ENCODE peak calls at places on chromosomes 11 and 22, in six cellular contexts. One of them, this sample, is unnamed.

GRCh38 chr11:13717331-13717730 is 48.9 kb downstream of the FAR1 start:
- DNase-seq in tibial artery: no peak
- DNase-seq in cardiac muscle cell: peak; percentile 83
- DNase-seq in tibial nerve: no peak
- DNase-seq in upper lobe of right lung: no peak
- DNase-seq in sigmoid colon: no peak
- DNase-seq in this sample: no peak

GRCh38 chr22:47027766-47028165 is 265.3 kb downstream of the TBC1D22A start:
- DNase-seq in upper lobe of right lung: peak; percentile 51
- DNase-seq in tibial nerve: no peak
- DNase-seq in cardiac muscle cell: no peak
- DNase-seq in tibial artery: peak; percentile 51
- DNase-seq in sigmoid colon: peak; percentile 40
- DNase-seq in this sample: no peak

GRCh38 chr11:100769165-100769564 is 82.1 kb downstream of the ARHGAP42 start:
- DNase-seq in tibial nerve: no peak
- DNase-seq in sigmoid colon: no peak
- DNase-seq in cardiac muscle cell: no peak
- DNase-seq in upper lobe of right lung: no peak
- DNase-seq in tibial artery: no peak
- DNase-seq in this sample: no peak

GRCh38 chr11:16959528-16960100 is 54.6 kb downstream of the PLEKHA7 start:
- DNase-seq in tibial nerve: no peak
- DNase-seq in cardiac muscle cell: no peak
- DNase-seq in sigmoid colon: no peak
- DNase-seq in tibial artery: no peak
- DNase-seq in upper lobe of right lung: no peak
- DNase-seq in this sample: peak; percentile 22

GRCh38 chr22:31742682-31743081 is 7.2 kb downstream of the PRR14L start:
- DNase-seq in upper lobe of right lung: no peak
- DNase-seq in tibial artery: no peak
- DNase-seq in cardiac muscle cell: no peak
- DNase-seq in sigmoid colon: no peak
- DNase-seq in tibial nerve: no peak
- DNase-seq in this sample: no peak

GRCh38 chr11:133388975-133389568 is 143.2 kb downstream of the OPCML start:
- DNase-seq in upper lobe of right lung: no peak
- DNase-seq in sigmoid colon: no peak
- DNase-seq in cardiac muscle cell: no peak
- DNase-seq in tibial nerve: no peak
- DNase-seq in tibial artery: no peak
- DNase-seq in this sample: no peak

GRCh38 chr11:117145393-117145761 is 1.3 kb downstream of the PAFAH1B2 start:
- DNase-seq in sigmoid colon: no peak
- DNase-seq in cardiac muscle cell: peak; percentile 50
- DNase-seq in tibial artery: no peak
- DNase-seq in tibial nerve: no peak
- DNase-seq in upper lobe of right lung: no peak
- DNase-seq in this sample: no peak

GRCh38 chr11:11036185-11037161 is 178.6 kb upstream of the ZBED5 start:
- DNase-seq in tibial nerve: no peak
- DNase-seq in tibial artery: no peak
- DNase-seq in sigmoid colon: no peak
- DNase-seq in cardiac muscle cell: peak; percentile 76
- DNase-seq in upper lobe of right lung: no peak
- DNase-seq in this sample: no peak

DNA sequence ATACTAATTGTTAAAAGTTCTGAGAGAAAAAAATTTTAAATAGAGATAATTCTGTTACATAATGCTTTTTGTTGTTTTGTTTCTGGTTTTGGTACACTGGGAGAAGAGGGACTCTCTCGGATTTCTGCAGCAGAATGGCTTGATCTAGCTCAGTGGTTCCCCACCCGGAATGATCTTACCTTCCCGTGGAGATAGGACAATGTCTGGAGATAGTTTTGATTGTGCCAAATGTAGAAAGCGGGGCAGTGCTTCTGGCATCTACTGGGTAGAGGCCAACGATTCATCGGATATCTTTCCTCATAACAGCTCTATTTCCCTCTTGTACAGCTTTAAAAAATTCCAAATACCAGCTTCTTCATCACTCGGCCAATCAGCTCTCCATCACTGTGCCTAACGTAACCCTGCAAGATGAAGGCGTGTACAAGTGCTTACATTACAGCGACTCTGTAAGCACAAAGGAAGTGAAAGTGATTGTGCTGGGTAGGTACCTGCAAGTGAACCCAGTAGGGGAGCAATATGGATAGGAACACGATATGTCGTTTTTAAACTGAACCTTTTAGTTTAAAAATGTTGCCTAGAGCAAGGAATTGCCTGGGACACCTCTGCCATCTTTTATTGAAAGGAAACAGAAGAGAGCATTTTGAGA is 13.2 kb downstream of the CRTAM start:
- DNase-seq in upper lobe of right lung: no peak
- DNase-seq in tibial artery: no peak
- DNase-seq in sigmoid colon: no peak
- DNase-seq in cardiac muscle cell: no peak
- DNase-seq in tibial nerve: no peak
- DNase-seq in this sample: no peak
- H3K4me3 ChIP-seq in upper lobe of right lung: no peak overlapping the region
- H3K4me3 ChIP-seq in tibial artery: no peak overlapping the region
- H3K4me3 ChIP-seq in sigmoid colon: no peak overlapping the region
- H3K4me3 ChIP-seq in cardiac muscle cell: no peak overlapping the region
- H3K4me3 ChIP-seq in tibial nerve: no peak overlapping the region
- H3K4me3 ChIP-seq in this sample: no peak overlapping the region

DNA sequence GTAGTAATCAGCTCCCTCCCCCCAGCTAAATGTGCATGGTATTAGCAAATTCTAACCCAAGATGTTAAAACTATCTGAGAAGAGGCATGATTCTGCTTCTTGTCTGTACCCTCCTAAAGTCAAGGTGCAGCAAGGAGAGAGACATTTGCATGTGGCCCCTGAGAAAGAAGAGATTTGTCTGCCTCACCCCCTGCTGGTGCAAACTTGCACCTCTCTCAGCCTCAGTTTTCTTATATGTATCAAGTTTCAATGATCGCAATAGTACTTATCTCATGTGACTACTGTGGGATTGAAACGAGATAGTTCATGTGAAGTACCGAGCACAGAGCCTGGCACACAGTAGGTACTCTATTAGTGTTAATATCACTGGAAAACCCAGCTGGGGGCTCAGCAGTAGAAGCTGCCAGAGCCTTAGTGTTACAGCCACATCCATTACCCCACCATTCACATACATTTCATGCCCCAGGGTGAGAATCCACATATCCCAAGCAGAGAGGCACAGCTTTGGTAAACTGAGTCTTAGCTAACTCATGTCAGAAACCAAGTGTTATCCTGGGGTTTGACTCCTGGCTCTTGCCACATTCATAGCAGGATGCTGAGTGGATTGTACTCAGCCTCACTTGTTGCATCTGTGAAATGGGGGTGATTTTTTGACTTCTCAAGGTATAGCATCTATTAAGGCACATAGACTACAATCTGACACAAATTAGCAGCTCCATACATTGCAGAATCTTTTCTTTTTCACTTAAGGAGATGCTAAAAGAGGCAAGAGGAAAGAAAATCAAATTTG is 24.9 kb downstream of the CD44 start:
- DNase-seq in cardiac muscle cell: no peak
- DNase-seq in upper lobe of right lung: no peak
- DNase-seq in sigmoid colon: no peak
- DNase-seq in tibial artery: no peak
- DNase-seq in tibial nerve: no peak
- DNase-seq in this sample: no peak
- TF ChIP-seq CTCF in cardiac muscle cell: peak; percentile 44
- TF ChIP-seq CTCF in upper lobe of right lung: peak; percentile 20
- TF ChIP-seq CTCF in sigmoid colon: no peak
- TF ChIP-seq CTCF in tibial artery: no peak
- TF ChIP-seq CTCF in tibial nerve: peak; percentile 8
- TF ChIP-seq CTCF in this sample: peak; percentile 8

GRCh38 chr22:43840431-43840830 is 21.9 kb downstream of the SULT4A1 start:
- DNase-seq in cardiac muscle cell: no peak
- DNase-seq in tibial artery: no peak
- DNase-seq in tibial nerve: no peak
- DNase-seq in upper lobe of right lung: no peak
- DNase-seq in sigmoid colon: no peak
- DNase-seq in this sample: no peak
- H3K4me1 ChIP-seq in cardiac muscle cell: no peaks in the 10 kb centered on the region
- H3K4me1 ChIP-seq in tibial artery: no peaks in the 10 kb centered on the region
- H3K4me1 ChIP-seq in tibial nerve: no peaks in the 10 kb centered on the region
- H3K4me1 ChIP-seq in upper lobe of right lung: no peaks in the 10 kb centered on the region
- H3K4me1 ChIP-seq in sigmoid colon: no peaks in the 10 kb centered on the region
- H3K4me1 ChIP-seq in this sample: no peaks in the 10 kb centered on the region

DNA sequence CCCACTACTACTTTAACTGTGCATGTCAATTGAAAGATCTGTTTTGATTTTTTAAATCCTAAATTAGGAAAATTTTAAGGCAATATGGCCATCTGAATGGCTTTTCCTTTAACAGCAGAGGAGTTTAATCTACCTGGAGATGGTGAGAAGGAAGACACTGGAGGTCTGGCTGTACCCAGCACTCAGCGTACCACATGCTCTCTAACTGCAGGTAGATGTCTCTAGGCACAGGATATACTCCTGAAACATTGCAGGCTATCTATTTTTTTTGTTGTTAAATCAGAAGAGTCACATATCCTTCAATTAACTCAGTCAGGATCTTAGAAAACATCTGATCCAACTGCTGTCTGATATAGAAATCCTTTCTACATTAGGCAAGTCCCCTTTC is 17.3 kb upstream of the CASTOR1 start:
- DNase-seq in sigmoid colon: no peak
- DNase-seq in tibial nerve: no peak
- DNase-seq in cardiac muscle cell: no peak
- DNase-seq in tibial artery: no peak
- DNase-seq in upper lobe of right lung: no peak
- DNase-seq in this sample: no peak
- H3K4me3 ChIP-seq in sigmoid colon: no peak overlapping the region
- H3K4me3 ChIP-seq in tibial nerve: no peak overlapping the region
- H3K4me3 ChIP-seq in cardiac muscle cell: no peak overlapping the region
- H3K4me3 ChIP-seq in tibial artery: no peak overlapping the region
- H3K4me3 ChIP-seq in upper lobe of right lung: no peak overlapping the region
- H3K4me3 ChIP-seq in this sample: no peak overlapping the region

GRCh38 chr22:28628766-28629165 is 50.9 kb downstream of the TTC28 start:
- DNase-seq in tibial nerve: no peak
- DNase-seq in sigmoid colon: no peak
- DNase-seq in tibial artery: no peak
- DNase-seq in upper lobe of right lung: no peak
- DNase-seq in cardiac muscle cell: no peak
- DNase-seq in this sample: no peak
- TF ChIP-seq CTCF in tibial nerve: no peak
- TF ChIP-seq CTCF in sigmoid colon: no peak
- TF ChIP-seq CTCF in tibial artery: no peak
- TF ChIP-seq CTCF in upper lobe of right lung: no peak
- TF ChIP-seq CTCF in cardiac muscle cell: no peak
- TF ChIP-seq CTCF in this sample: no peak

GRCh38 chr22:43014062-43014875 is 680 bp downstream of the PACSIN2 start:
- DNase-seq in upper lobe of right lung: peak; percentile 81
- DNase-seq in sigmoid colon: peak; percentile 77
- DNase-seq in tibial artery: peak; percentile 74
- DNase-seq in tibial nerve: no peak
- DNase-seq in cardiac muscle cell: peak; percentile 30
- DNase-seq in this sample: no peak
- H3K4me1 ChIP-seq in upper lobe of right lung: peaks cover 35% of the 10 kb centered on the region
- H3K4me1 ChIP-seq in sigmoid colon: peaks cover 38% of the 10 kb centered on the region
- H3K4me1 ChIP-seq in tibial artery: peaks cover 10% of the 10 kb centered on the region
- H3K4me1 ChIP-seq in tibial nerve: peaks cover 10% of the 10 kb centered on the region
- H3K4me1 ChIP-seq in cardiac muscle cell: peaks cover 5% of the 10 kb centered on the region
- H3K4me1 ChIP-seq in this sample: peaks cover 24% of the 10 kb centered on the region

GRCh38 chr11:111409915-111410314 is 30.8 kb upstream of the POU2AF1 start:
- DNase-seq in tibial artery: no peak
- DNase-seq in tibial nerve: no peak
- DNase-seq in sigmoid colon: no peak
- DNase-seq in cardiac muscle cell: no peak
- DNase-seq in upper lobe of right lung: no peak
- DNase-seq in this sample: no peak
- H3K4me3 ChIP-seq in tibial artery: no peak overlapping the region
- H3K4me3 ChIP-seq in tibial nerve: no peak overlapping the region
- H3K4me3 ChIP-seq in sigmoid colon: no peak overlapping the region
- H3K4me3 ChIP-seq in cardiac muscle cell: no peak overlapping the region
- H3K4me3 ChIP-seq in upper lobe of right lung: no peak overlapping the region
- H3K4me3 ChIP-seq in this sample: no peak overlapping the region

This sample was measured in vagina.